ENCODE peak calls at places on chromosome 19, in six cellular contexts. X, B, T, F, O and P are unnamed samples.

GRCh38 chr19:13461536-13461935 is 44.7 kb downstream of the CACNA1A start:
- DNase-seq in B (no peak), T (no peak), O (no peak), F (no peak), X (no peak), P (no peak)

GRCh38 chr19:3513198-3514140 is 7.4 kb downstream of the FZR1 start:
- DNase-seq in X (peak), F (no peak), O (no peak), T (no peak), B (no peak), P (no peak)

GRCh38 chr19:1566392-1567115 is 1.6 kb downstream of the MEX3D start:
- DNase-seq in X (peak), F (no peak), T (no peak), O (peak), B (peak), P (peak)

GRCh38 chr19:1291761-1292418 is 6.2 kb downstream of the EFNA2 start:
- DNase-seq in X (no peak), F (no peak), B (no peak), O (no peak), T (no peak), P (no peak)

GRCh38 chr19:30286378-30286777 is 85.8 kb upstream of the ZNF536 start:
- DNase-seq in O (no peak), X (no peak), B (no peak), F (no peak), T (no peak), P (no peak)

GRCh38 chr19:12680034-12680433 is 1.6 kb downstream of the DHPS start:
- DNase-seq in X (no peak), T (no peak), B (no peak), O (no peak), F (no peak), P (no peak)

GRCh38 chr19:35860436-35860817 is 3.7 kb downstream of the KIRREL2 start:
- DNase-seq in F (no peak), B (no peak), X (no peak), T (no peak), O (no peak), P (no peak)

GRCh38 chr19:8421484-8422461 is 8.7 kb downstream of the MARCHF2 start:
- DNase-seq in O (no peak), B (no peak), T (no peak), X (no peak), F (no peak), P (no peak)

GRCh38 chr19:34345934-34346333 is 19.1 kb upstream of the GPI start:
- DNase-seq in O (peak), F (no peak), T (peak), X (peak), B (peak), P (no peak)

GRCh38 chr19:40907968-40908735 is 26.1 kb upstream of the CYP2A7 start:
- DNase-seq in X (no peak), B (no peak), T (peak), F (no peak), O (no peak), P (no peak)
- H3K4me3 ChIP-seq in X (no peak), B (no peak), T (peak), F (peak), O (no peak), P (no peak)

DNA sequence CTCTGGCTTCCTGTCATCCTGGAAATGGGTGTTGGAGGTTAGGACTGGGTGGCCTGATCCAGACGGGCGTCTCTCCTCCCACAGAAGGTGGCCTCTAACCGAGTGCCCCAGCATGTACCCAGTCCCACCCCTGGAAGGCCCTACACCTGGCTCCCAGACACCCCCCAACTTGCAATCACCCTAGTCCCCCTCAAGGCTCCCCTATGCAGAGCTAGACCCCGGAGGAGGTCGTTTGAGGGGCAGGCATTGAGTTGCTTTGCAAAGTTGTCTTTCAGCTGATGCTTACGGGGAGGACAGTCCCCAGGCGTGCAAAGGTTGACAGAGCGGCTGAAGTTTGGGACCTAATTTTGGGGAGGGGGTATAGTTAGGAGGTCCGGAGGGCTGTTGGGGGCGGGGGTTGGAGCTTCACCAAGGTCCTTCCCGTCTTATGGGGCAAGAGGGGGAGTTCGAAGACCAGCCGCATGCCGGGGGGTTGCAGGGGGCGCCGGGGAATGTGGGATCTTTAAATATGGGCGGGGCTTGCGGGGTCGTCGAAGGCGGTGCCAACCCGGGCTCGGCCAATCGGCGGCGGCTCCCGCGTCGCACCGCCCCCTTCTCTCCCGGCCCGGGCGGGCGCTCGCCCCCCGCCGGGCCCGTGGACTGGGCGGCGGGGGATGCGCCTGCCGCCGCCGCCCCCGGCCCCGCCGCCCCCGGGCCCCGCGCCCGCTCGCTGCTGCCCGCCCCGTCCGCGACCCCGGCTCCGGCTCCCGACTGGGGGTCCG is at the start of gene KCNN1:
- DNase-seq in B (no peak), T (no peak), O (no peak), F (no peak), X (no peak), P (no peak)
- H3K4me3 ChIP-seq in B (peak), T (no peak), O (no peak), F (no peak), X (peak), P (peak)

DNA sequence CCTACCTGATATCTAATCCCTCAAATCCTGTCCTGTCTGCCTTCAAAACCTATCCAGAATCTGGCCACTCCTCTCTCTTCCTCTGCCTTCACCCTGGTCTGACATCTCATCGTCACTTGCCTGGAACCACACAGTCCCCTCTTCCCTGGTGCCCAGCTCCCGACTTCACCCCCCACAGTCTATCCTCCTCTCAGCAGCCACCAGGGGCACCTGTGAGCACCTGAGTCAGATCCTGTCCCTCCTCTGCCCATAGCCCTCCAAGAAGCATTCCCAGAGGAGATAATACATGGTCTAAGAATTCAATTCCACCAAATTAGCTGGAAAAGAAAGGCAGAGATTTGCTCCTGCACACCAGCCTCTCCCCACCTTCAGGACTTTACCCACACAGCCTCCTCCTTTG is 48.9 kb downstream of the ZNRF4 start:
- DNase-seq in X (no peak), F (peak), B (no peak), O (no peak), T (no peak), P (no peak)
- H3K4me3 ChIP-seq in X (no peak), F (no peak), B (no peak), O (no peak), T (no peak), P (no peak)

DNA sequence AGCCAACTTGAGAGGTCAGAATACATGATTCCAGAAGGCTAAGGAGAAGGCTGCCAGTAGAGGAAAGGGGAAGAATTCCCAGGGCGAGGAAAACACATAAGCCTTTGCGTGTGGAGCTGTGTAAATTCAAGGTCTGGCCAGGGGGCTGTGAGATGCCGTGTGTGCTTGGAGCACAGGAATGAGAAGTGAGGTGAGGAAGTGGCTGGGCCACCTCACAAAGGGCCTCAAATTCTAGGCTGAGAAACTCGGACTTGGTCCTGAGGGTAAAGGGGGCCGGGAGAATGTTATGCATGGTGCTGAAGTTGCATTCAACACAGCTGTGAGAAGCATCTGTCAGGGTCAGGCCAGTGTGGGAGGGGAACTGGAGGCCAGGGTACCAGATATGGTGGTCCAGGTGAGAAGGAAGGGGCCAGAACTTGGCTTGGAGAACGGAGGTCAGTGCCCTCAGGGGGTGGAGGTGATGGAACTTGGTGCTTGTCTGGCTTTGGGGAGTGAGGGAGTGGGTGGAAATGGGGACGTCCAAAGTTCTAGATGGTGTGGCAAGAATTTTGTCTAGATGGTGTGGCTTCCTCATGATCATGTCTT is 4.9 kb upstream of the ZNF580 start:
- DNase-seq in X (no peak), F (no peak), T (no peak), B (no peak), O (no peak), P (no peak)
- H3K4me3 ChIP-seq in X (peak), F (peak), T (peak), B (peak), O (peak), P (peak)

GRCh38 chr19:57688011-57688763 is 6.4 kb downstream of the ZNF551 start:
- DNase-seq in X (no peak), B (no peak), T (no peak), O (no peak), F (no peak), P (no peak)
- H3K4me3 ChIP-seq in X (no peak), B (no peak), T (peak), O (no peak), F (no peak), P (no peak)

GRCh38 chr19:17183858-17184271 is 31.3 kb upstream of the USE1 start:
- DNase-seq in T (peak), F (no peak), B (no peak), X (no peak), O (no peak), P (peak)

GRCh38 chr19:17180997-17181702 is 34.0 kb upstream of the USE1 start:
- DNase-seq in T (no peak), X (no peak), O (no peak), B (no peak), F (no peak), P (no peak)

GRCh38 chr19:17183271-17183757 is 31.8 kb upstream of the USE1 start:
- DNase-seq in O (no peak), X (no peak), B (no peak), T (no peak), F (no peak), P (no peak)

GRCh38 chr19:17185590-17185989 is 29.6 kb upstream of the USE1 start:
- DNase-seq in B (no peak), F (no peak), X (no peak), O (no peak), T (no peak), P (no peak)

GRCh38 chr19:17184381-17184841 is 30.7 kb upstream of the USE1 start:
- DNase-seq in O (no peak), T (peak), F (no peak), X (no peak), B (no peak), P (no peak)
- H3K4me3 ChIP-seq in O (no peak), T (peak), F (no peak), X (no peak), B (no peak), P (no peak)